ENCODE peak calls at places on chromosomes 2 and 18, in four cellular contexts. T is fibroblast of lung, Q is A549, X is upper lobe of left lung. I is an unnamed sample.

GRCh38 chr2:146527166-146527565 is 1317.7 kb upstream of the ACVR2A start:
- DNase-seq in T (no peak), Q (no peak), X (no peak), I (no peak)

GRCh38 chr2:72033636-72034035 is 114.0 kb downstream of the CYP26B1 start:
- DNase-seq in T (no peak), Q (no peak), X (peak; percentile 37), I (no peak)

GRCh38 chr2:65299246-65299645 is 71.6 kb downstream of the ACTR2 start:
- DNase-seq in T (peak; percentile 43), Q (no peak), X (no peak), I (peak; percentile 52)

GRCh38 chr2:17754773-17755425 is 961 bp downstream of the GEN1 start:
- DNase-seq in T (no peak), Q (peak; percentile 49), X (no peak), I (no peak)

GRCh38 chr2:10304458-10305253 is 2.0 kb downstream of the HPCAL1 start:
- DNase-seq in T (no peak), Q (no peak), X (no peak), I (no peak)

GRCh38 chr2:231861538-231861937 is 64.7 kb downstream of the NPPC start:
- DNase-seq in T (no peak), Q (no peak), X (no peak), I (no peak)

GRCh38 chr2:199940373-199940772 is 14.9 kb downstream of the TYW5 start:
- DNase-seq in T (peak; percentile 47), Q (peak; percentile 41), X (no peak), I (no peak)

GRCh38 chr2:154439156-154439555 is 259.3 kb upstream of the KCNJ3 start:
- DNase-seq in T (no peak), Q (no peak), X (no peak), I (no peak)

GRCh38 chr18:22311301-22311700 is 106.4 kb downstream of the CTAGE1 start:
- DNase-seq in T (peak; percentile 89), Q (no peak), X (no peak), I (peak; percentile 40)

GRCh38 chr2:40357667-40358066 is 94.2 kb downstream of the SLC8A1 start:
- DNase-seq in T (no peak), Q (no peak), X (no peak), I (no peak)

GRCh38 chr2:84495539-84496146 is 20.7 kb upstream of the DNAH6 start:
- DNase-seq in T (peak; percentile 86), Q (peak; percentile 79), X (no peak), I (peak; percentile 40)

GRCh38 chr2:209977386-209978239 is 24.8 kb upstream of the RPE start:
- DNase-seq in T (peak; percentile 66), Q (peak; percentile 44), X (no peak), I (no peak)

GRCh38 chr2:190714958-190715357 is 66.1 kb downstream of the NAB1 start:
- DNase-seq in T (no peak), Q (no peak), X (no peak), I (peak; percentile 44)

GRCh38 chr2:148896116-148896515 is 21.1 kb downstream of the KIF5C start:
- DNase-seq in T (no peak), Q (no peak), X (no peak), I (no peak)

GRCh38 chr2:64273524-64274398 is 129.5 kb upstream of the PELI1 start:
- DNase-seq in T (peak; percentile 70), Q (peak; percentile 17), X (peak; percentile 52), I (peak; percentile 82)

GRCh38 chr2:205590759-205591158 is 91.5 kb upstream of the NRP2 start:
- DNase-seq in T (peak; percentile 28), Q (no peak), X (no peak), I (peak; percentile 55)

GRCh38 chr2:96819101-96819875 is 3.2 kb downstream of the CNNM3 start:
- DNase-seq in T (no peak), Q (peak; percentile 37), X (peak; percentile 76), I (no peak)

GRCh38 chr18:41906528-41907256 is 48.3 kb upstream of the PIK3C3 start:
- DNase-seq in T (peak; percentile 67), Q (peak; percentile 18), X (no peak), I (peak; percentile 35)

GRCh38 chr18:3875376-3875775 is 425.4 kb downstream of the TGIF1 start:
- DNase-seq in T (no peak), Q (no peak), X (no peak), I (no peak)

GRCh38 chr2:214034417-214034816 is 376.4 kb upstream of the VWC2L start:
- DNase-seq in T (no peak), Q (no peak), X (no peak), I (no peak)

GRCh38 chr2:84314901-84315330 is 144.2 kb downstream of the SUCLG1 start:
- DNase-seq in T (peak; percentile 73), Q (peak; percentile 85), X (peak; percentile 67), I (peak; percentile 75)

GRCh38 chr2:54520687-54521086 is 64.6 kb downstream of the SPTBN1 start:
- DNase-seq in T (peak; percentile 72), Q (peak; percentile 35), X (no peak), I (peak; percentile 84)

GRCh38 chr2:215366440-215367032 is 54.7 kb downstream of the ATIC start:
- DNase-seq in T (peak; percentile 17), Q (no peak), X (no peak), I (no peak)

GRCh38 chr2:40360652-40361051 is 91.2 kb downstream of the SLC8A1 start:
- DNase-seq in T (no peak), Q (peak; percentile 10), X (no peak), I (no peak)

GRCh38 chr2:106282816-106283215 is 88.7 kb upstream of the UXS1 start:
- DNase-seq in T (no peak), Q (no peak), X (no peak), I (no peak)

GRCh38 chr2:160332318-160332717 is 132.2 kb upstream of the ITGB6 start:
- DNase-seq in T (peak; percentile 45), Q (no peak), X (peak; percentile 48), I (peak; percentile 54)

GRCh38 chr2:233217892-233218377 is 33.5 kb upstream of the ATG16L1 start:
- DNase-seq in T (no peak), Q (peak; percentile 53), X (no peak), I (no peak)

GRCh38 chr2:23976883-23977282 is 33.0 kb upstream of the MFSD2B start:
- DNase-seq in T (no peak), Q (no peak), X (no peak), I (no peak)

GRCh38 chr18:61842146-61842545 is 50.7 kb downstream of the RNF152 start:
- DNase-seq in T (no peak), Q (no peak), X (no peak), I (no peak)

GRCh38 chr18:33755918-33756590 is 178.0 kb downstream of the ASXL3 start:
- DNase-seq in T (peak; percentile 98), Q (peak; percentile 29), X (no peak), I (peak; percentile 95)

GRCh38 chr2:217147751-217148318 is 288.0 kb upstream of the TNP1 start:
- DNase-seq in T (no peak), Q (no peak), X (no peak), I (peak; percentile 14)

GRCh38 chr2:10038716-10039115 is 4.6 kb upstream of the KLF11 start:
- DNase-seq in T (no peak), Q (no peak), X (no peak), I (no peak)

GRCh38 chr2:98469862-98470544 is 25.3 kb downstream of the INPP4A start:
- DNase-seq in T (no peak), Q (no peak), X (no peak), I (no peak)

GRCh38 chr2:202700075-202700901 is 65.5 kb downstream of the FAM117B start:
- DNase-seq in T (no peak), Q (no peak), X (no peak), I (no peak)

GRCh38 chr2:185108588-185108987 is 510.3 kb downstream of the ZNF804A start:
- DNase-seq in T (peak; percentile 31), Q (no peak), X (no peak), I (no peak)

GRCh38 chr2:150107816-150108215 is 379.7 kb downstream of the RND3 start:
- DNase-seq in T (peak; percentile 24), Q (no peak), X (no peak), I (no peak)

GRCh38 chr2:217231212-217231611 is 371.3 kb upstream of the TNP1 start:
- DNase-seq in T (no peak), Q (no peak), X (no peak), I (no peak)

GRCh38 chr18:33751613-33752221 is 173.7 kb downstream of the ASXL3 start:
- DNase-seq in T (peak; percentile 67), Q (peak; percentile 7), X (no peak), I (no peak)

GRCh38 chr2:1653956-1654695 is 90.2 kb downstream of the PXDN start:
- DNase-seq in T (peak; percentile 86), Q (no peak), X (no peak), I (peak; percentile 88)
- H3K27ac ChIP-seq in T (peak overlapping the region; percentile 86), Q (no peak overlapping the region), X (no peak overlapping the region), I (peak overlapping the region; percentile 98)

GRCh38 chr2:207284556-207285450 is 119.1 kb upstream of the KLF7 start:
- DNase-seq in T (no peak), Q (no peak), X (no peak), I (no peak)

GRCh38 chr2:207282916-207283315 is 117.2 kb upstream of the KLF7 start:
- DNase-seq in T (no peak), Q (no peak), X (no peak), I (no peak)

GRCh38 chr2:207283356-207283755 is 117.6 kb upstream of the KLF7 start:
- DNase-seq in T (no peak), Q (no peak), X (peak; percentile 53), I (no peak)

GRCh38 chr2:207286106-207286505 is 120.4 kb upstream of the KLF7 start:
- DNase-seq in T (no peak), Q (no peak), X (no peak), I (no peak)

DNA sequence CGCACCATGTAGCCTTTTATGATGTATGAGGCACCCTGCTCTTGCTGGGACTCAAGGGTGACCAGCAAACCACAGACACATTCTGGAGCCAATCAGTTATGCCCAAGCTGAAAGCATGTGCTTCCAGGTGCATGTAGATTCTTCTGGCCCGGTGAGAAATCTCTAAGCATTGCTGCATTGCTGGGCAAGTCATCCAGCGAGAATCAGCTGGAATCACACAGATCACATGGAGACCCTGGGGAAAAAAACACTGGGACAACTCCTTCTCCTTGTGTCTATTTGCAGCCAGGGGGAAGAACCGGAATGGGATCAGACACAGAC is 119.7 kb upstream of the KLF7 start:
- DNase-seq in T (no peak), Q (no peak), X (no peak), I (no peak)
- TF ChIP-seq CTCF in T (no peak), Q (no peak), X (no peak), I (no peak)

GRCh38 chr2:238306680-238306998 is 13.7 kb upstream of the TRAF3IP1 start:
- DNase-seq in T (no peak), Q (no peak), X (no peak), I (no peak)
- H3K27ac ChIP-seq in T (no peak overlapping the region), Q (no peak overlapping the region), X (no peak overlapping the region), I (no peak overlapping the region)

GRCh38 chr2:219002395-219003266 is 9.4 kb upstream of the CRYBA2 start:
- DNase-seq in T (peak; percentile 8), Q (peak; percentile 82), X (peak; percentile 85), I (peak; percentile 15)

GRCh38 chr2:219003979-219004378 is 10.8 kb upstream of the CRYBA2 start:
- DNase-seq in T (no peak), Q (no peak), X (no peak), I (no peak)

GRCh38 chr2:219001100-219001576 is 7.9 kb upstream of the CRYBA2 start:
- DNase-seq in T (no peak), Q (no peak), X (no peak), I (no peak)

GRCh38 chr2:219001577-219002394 is 8.6 kb upstream of the CRYBA2 start:
- DNase-seq in T (no peak), Q (no peak), X (peak; percentile 90), I (no peak)

DNA sequence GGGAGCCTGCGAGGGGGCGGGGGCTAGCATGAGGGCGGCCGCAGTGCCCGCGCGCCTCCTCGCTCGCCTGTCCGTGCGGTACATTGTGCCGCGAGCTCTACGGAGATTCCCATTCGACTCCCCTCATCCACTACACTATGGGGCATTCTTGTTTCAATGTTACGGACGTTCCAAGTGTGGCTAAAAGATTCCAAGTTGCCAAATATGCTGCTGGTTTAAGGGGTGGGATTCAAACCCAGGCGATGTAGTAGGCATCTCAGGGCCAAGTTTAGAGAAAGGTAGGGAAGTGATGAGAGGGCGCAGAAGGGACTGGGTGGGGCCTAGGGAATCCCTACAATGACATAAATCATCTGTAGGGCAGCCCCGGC is 10.0 kb upstream of the CRYBA2 start:
- DNase-seq in T (no peak), Q (no peak), X (no peak), I (no peak)
- TF ChIP-seq CTCF in T (no peak), Q (no peak), X (no peak), I (peak; percentile 44)

I was measured in brain microvascular endothelial cell.